ENCODE peak calls at places on chromosomes 11 and 22, in six cellular contexts. T, A, I, H, Z and Q are unnamed samples.

GRCh38 chr11:26512196-26512595 is 59.9 kb downstream of the MUC15 start:
- DNase-seq in T (no peak), A (no peak), I (no peak), H (no peak), Z (no peak), Q (no peak)

GRCh38 chr11:134592391-134592990 is 180.4 kb upstream of the B3GAT1 start:
- DNase-seq in T (peak), A (peak), I (no peak), H (peak), Z (no peak), Q (peak)

GRCh38 chr11:112558691-112559090 is 298.0 kb upstream of the PLET1 start:
- DNase-seq in T (no peak), A (no peak), I (peak), H (no peak), Z (no peak), Q (no peak)

GRCh38 chr11:121039971-121040613 is 16.2 kb downstream of the TBCEL start:
- DNase-seq in T (no peak), A (no peak), I (no peak), H (no peak), Z (no peak), Q (no peak)

GRCh38 chr22:27630754-27631153 is 170.8 kb downstream of the MN1 start:
- DNase-seq in T (no peak), A (no peak), I (no peak), H (no peak), Z (no peak), Q (no peak)

GRCh38 chr22:29156507-29156906 is 49.2 kb upstream of the EMID1 start:
- DNase-seq in T (no peak), A (no peak), I (peak), H (no peak), Z (no peak), Q (peak)

GRCh38 chr11:86106916-86107315 is 38.0 kb upstream of the PICALM start:
- DNase-seq in T (no peak), A (no peak), I (peak), H (no peak), Z (no peak), Q (no peak)

GRCh38 chr11:21257461-21257860 is 588.1 kb downstream of the NELL1 start:
- DNase-seq in T (no peak), A (no peak), I (no peak), H (no peak), Z (no peak), Q (no peak)

GRCh38 chr11:107282195-107282594 is 175.4 kb downstream of the CWF19L2 start:
- DNase-seq in T (no peak), A (no peak), I (no peak), H (no peak), Z (no peak), Q (no peak)

GRCh38 chr11:118900535-118901384 is 17.1 kb downstream of the CXCR5 start:
- DNase-seq in T (no peak), A (no peak), I (no peak), H (no peak), Z (no peak), Q (no peak)

GRCh38 chr11:94521684-94522083 is 9.4 kb downstream of the C11orf97 start:
- DNase-seq in T (no peak), A (peak), I (no peak), H (peak), Z (no peak), Q (no peak)

GRCh38 chr11:73876424-73877300 is at the start of the genes COA4 and PAAF1:
- DNase-seq in T (peak), A (peak), I (peak), H (peak), Z (peak), Q (peak)

GRCh38 chr11:33262016-33262638 is 4.9 kb downstream of the HIPK3 start:
- DNase-seq in T (no peak), A (no peak), I (peak), H (no peak), Z (no peak), Q (no peak)

GRCh38 chr11:31804439-31805036 is 6.6 kb downstream of the PAX6 start:
- DNase-seq in T (no peak), A (no peak), I (no peak), H (peak), Z (no peak), Q (no peak)

GRCh38 chr11:61725632-61726280 is 26.7 kb upstream of the MYRF start:
- DNase-seq in T (no peak), A (no peak), I (peak), H (peak), Z (no peak), Q (no peak)

GRCh38 chr22:35380013-35380412 is 883 bp upstream of the HMOX1 start:
- DNase-seq in T (no peak), A (no peak), I (peak), H (no peak), Z (no peak), Q (no peak)

GRCh38 chr11:117096140-117096972 is 1.9 kb downstream of the SIK3 start:
- DNase-seq in T (peak), A (peak), I (no peak), H (peak), Z (no peak), Q (peak)

GRCh38 chr11:35367491-35367890 is 51.9 kb downstream of the SLC1A2 start:
- DNase-seq in T (no peak), A (no peak), I (peak), H (no peak), Z (peak), Q (no peak)

GRCh38 chr22:39375646-39376045 is 23.9 kb upstream of the TAB1 start:
- DNase-seq in T (no peak), A (no peak), I (no peak), H (no peak), Z (no peak), Q (no peak)

GRCh38 chr22:25134451-25134850 is 65.2 kb upstream of the CRYBB3 start:
- DNase-seq in T (no peak), A (no peak), I (no peak), H (no peak), Z (no peak), Q (no peak)

GRCh38 chr11:65314501-65315203 is at the start of gene CDC42EP2:
- DNase-seq in T (peak), A (peak), I (peak), H (peak), Z (no peak), Q (peak)

GRCh38 chr11:2980168-2980840 is 11.8 kb downstream of the NAP1L4 start:
- DNase-seq in T (no peak), A (no peak), I (no peak), H (peak), Z (no peak), Q (no peak)

GRCh38 chr22:21982338-21982965 is at the start of gene TOP3B:
- DNase-seq in T (peak), A (peak), I (peak), H (peak), Z (peak), Q (peak)

GRCh38 chr11:100546714-100547113 is 140.4 kb upstream of the ARHGAP42 start:
- DNase-seq in T (no peak), A (no peak), I (peak), H (no peak), Z (no peak), Q (no peak)

GRCh38 chr11:133679896-133680295 is 147.6 kb upstream of the OPCML start:
- DNase-seq in T (no peak), A (no peak), I (no peak), H (no peak), Z (no peak), Q (no peak)